ENCODE peak calls at places on chromosomes 13 and 19, in eight cellular contexts. M is tibial nerve, Z is left lung, E is fibroblast of lung, V is MM.1S, F is IMR-90, C is WERI-Rb-1, U is neuronal stem cell. Q is an unnamed sample.

GRCh38 chr19:38684862-38685665 is 37.6 kb downstream of the ACTN4 start:
- DNase-seq in M (no peak), U (no peak), C (peak; percentile 53), F (no peak), E (no peak), Z (no peak), V (no peak), Q (no peak)

GRCh38 chr19:54612428-54612827 is 17.9 kb upstream of the LILRB1 start:
- DNase-seq in Z (no peak), M (no peak), F (no peak), V (no peak), C (no peak), E (no peak), U (no peak), Q (no peak)

GRCh38 chr13:86881390-86881789 is 789.8 kb upstream of the SLITRK5 start:
- DNase-seq in E (no peak), V (no peak), M (no peak), Z (no peak), C (no peak), F (no peak), U (no peak), Q (no peak)

GRCh38 chr19:41813911-41814310 is 17.5 kb downstream of the CEACAM3 start:
- DNase-seq in E (no peak), Z (no peak), M (no peak), V (no peak), F (no peak), C (peak; percentile 66), U (no peak), Q (no peak)

GRCh38 chr19:46372901-46373572 is 26.1 kb downstream of the PPP5C start:
- DNase-seq in C (peak; percentile 33), F (no peak), V (no peak), Z (peak; percentile 69), M (no peak), U (peak; percentile 11), E (peak; percentile 63), Q (no peak)

GRCh38 chr19:28949535-28949934 is 263.4 kb downstream of the UQCRFS1 start:
- DNase-seq in M (no peak), E (no peak), F (no peak), V (no peak), U (no peak), C (no peak), Z (no peak), Q (no peak)

GRCh38 chr13:23715762-23716235 is 145.6 kb downstream of the TNFRSF19 start:
- DNase-seq in M (no peak), F (no peak), E (no peak), Z (peak; percentile 28), V (no peak), U (no peak), C (peak; percentile 90), Q (no peak)

GRCh38 chr19:6767357-6768235 is at the start of gene SH2D3A:
- DNase-seq in F (peak; percentile 15), C (peak; percentile 77), Z (peak; percentile 96), U (peak; percentile 57), V (peak; percentile 96), E (peak; percentile 11), M (no peak), Q (peak; percentile 92)

GRCh38 chr19:750640-751423 is at the start of gene MISP:
- DNase-seq in E (no peak), F (no peak), Z (peak; percentile 88), V (no peak), U (no peak), M (no peak), C (no peak), Q (no peak)

GRCh38 chr13:113091211-113091771 is 14.3 kb upstream of the F7 start:
- DNase-seq in E (no peak), Z (peak; percentile 61), F (no peak), V (no peak), C (no peak), U (no peak), M (no peak), Q (no peak)

GRCh38 chr19:55581145-55581827 is 638 bp upstream of the ZNF579 start:
- DNase-seq in F (no peak), C (no peak), V (no peak), U (no peak), M (no peak), E (no peak), Z (no peak), Q (no peak)

GRCh38 chr13:77325371-77325941 is 1.4 kb downstream of the MYCBP2 start:
- DNase-seq in F (no peak), V (peak; percentile 70), C (no peak), U (no peak), Z (no peak), E (peak; percentile 6), M (no peak), Q (no peak)

GRCh38 chr19:49851456-49852259 is 699 bp downstream of the PTOV1 start:
- DNase-seq in U (no peak), V (peak; percentile 28), C (peak; percentile 50), F (no peak), M (no peak), E (peak; percentile 55), Z (peak; percentile 83), Q (peak; percentile 23)

GRCh38 chr13:113863511-113864302 is at the start of gene GAS6:
- DNase-seq in U (peak; percentile 51), C (peak; percentile 82), E (peak; percentile 51), Z (peak; percentile 88), F (no peak), V (peak; percentile 69), M (no peak), Q (no peak)

GRCh38 chr19:48746738-48747575 is at the start of gene IZUMO1:
- DNase-seq in U (peak; percentile 83), E (peak; percentile 87), V (peak; percentile 23), Z (no peak), F (peak; percentile 90), C (peak; percentile 85), M (peak; percentile 33), Q (no peak)

DNA sequence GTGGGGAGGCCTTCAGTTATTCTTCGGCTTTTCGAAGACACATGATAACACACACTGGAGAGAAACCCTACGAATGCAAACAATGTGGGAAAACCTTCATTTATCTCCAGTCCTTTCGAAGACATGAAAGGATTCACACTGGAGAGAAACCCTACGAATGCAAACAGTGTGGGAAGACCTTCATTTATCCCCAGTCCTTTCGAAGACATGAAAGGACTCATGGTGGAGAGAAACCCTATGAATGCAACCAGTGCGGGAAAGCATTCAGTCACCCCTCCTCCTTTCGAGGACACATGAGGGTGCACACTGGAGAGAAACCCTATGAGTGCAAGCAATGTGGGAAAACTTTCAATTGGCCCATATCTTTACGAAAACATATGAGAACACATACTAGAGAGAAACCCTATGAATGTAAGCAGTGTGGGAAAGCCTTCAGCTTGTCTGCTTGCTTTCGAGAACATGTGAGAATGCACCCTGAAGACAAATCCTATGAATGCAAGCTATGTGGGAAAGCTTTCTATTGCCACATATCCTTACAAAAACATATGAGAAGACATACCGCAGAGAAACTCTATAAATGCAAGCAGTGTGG is 11.8 kb downstream of the ZNF555 start:
- DNase-seq in V (no peak), E (no peak), U (no peak), M (no peak), F (no peak), C (no peak), Z (no peak), Q (no peak)
- H3K27me3 ChIP-seq in V (no peaks in the 10 kb centered on the region), E (no peaks in the 10 kb centered on the region), U (no peaks in the 10 kb centered on the region), M (no peaks in the 10 kb centered on the region), F (no peaks in the 10 kb centered on the region), C (no peaks in the 10 kb centered on the region), Z (no peaks in the 10 kb centered on the region), Q (no peaks in the 10 kb centered on the region)

DNA sequence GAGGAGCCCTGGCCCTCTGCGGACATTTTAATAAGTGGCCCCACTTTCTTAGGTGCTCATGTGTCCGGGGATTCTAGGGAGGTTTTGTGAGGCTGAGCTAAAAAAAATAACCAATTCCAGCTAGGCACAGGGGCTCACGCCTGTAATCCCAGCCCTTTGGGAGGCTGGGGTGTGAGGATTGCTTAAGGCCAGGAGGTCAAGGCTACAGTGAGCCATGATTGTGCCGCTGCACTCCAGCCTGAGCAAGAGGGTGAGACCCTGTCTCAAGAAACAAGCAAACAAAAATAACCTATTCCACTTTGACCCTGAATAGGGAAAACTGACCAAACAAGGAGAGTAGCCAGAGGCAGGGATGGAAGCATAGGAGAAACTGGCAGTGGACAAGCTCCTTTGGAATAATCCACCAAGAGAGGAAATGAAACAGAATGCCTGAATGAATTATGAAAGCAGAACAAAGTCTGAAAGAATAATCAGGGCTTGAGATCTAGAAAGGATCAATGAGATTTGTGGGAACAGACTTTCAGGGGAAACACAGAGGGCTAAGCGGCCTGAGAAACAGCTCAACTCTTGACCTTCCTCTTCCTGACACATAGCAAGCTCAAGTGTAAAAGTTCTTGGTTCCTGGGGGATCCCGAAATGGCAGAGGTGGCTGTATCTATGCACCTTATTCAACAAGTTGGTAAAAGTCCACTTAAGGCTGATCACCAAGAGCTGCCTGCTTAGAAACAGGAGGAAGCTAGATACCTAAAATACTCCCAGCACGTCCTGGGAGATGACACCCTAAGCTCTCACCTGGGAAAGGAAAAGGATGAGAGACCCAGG is 30.1 kb upstream of the FFAR2 start:
- DNase-seq in U (no peak), M (no peak), C (no peak), E (no peak), F (no peak), Z (no peak), V (no peak), Q (no peak)
- H3K27me3 ChIP-seq in U (peaks cover 3% of the 10 kb centered on the region), M (no peaks in the 10 kb centered on the region), C (no peaks in the 10 kb centered on the region), E (peaks cover 5% of the 10 kb centered on the region), F (peaks cover 8% of the 10 kb centered on the region), Z (peaks cover 37% of the 10 kb centered on the region), V (no peaks in the 10 kb centered on the region), Q (peaks cover 20% of the 10 kb centered on the region)

GRCh38 chr19:13872339-13872694 is 4.6 kb upstream of the NANOS3 start:
- DNase-seq in V (no peak), C (no peak), M (no peak), Z (no peak), F (no peak), E (no peak), U (no peak), Q (no peak)

GRCh38 chr19:13873776-13874515 is 3.0 kb upstream of the NANOS3 start:
- DNase-seq in E (no peak), C (no peak), M (no peak), F (no peak), Z (no peak), U (no peak), V (no peak), Q (no peak)

GRCh38 chr19:13869324-13869723 is 7.6 kb upstream of the NANOS3 start:
- DNase-seq in Z (no peak), C (no peak), V (no peak), M (no peak), F (no peak), U (no peak), E (no peak), Q (no peak)

GRCh38 chr19:13875824-13876223 is 1.1 kb upstream of the NANOS3 start:
- DNase-seq in E (no peak), C (no peak), U (no peak), M (no peak), Z (no peak), F (no peak), V (no peak), Q (no peak)

GRCh38 chr19:13872695-13873389 is 4.1 kb upstream of the NANOS3 start:
- DNase-seq in C (no peak), Z (peak; percentile 83), M (no peak), E (no peak), F (no peak), V (no peak), U (peak; percentile 75), Q (no peak)
- H3K27me3 ChIP-seq in C (no peaks in the 10 kb centered on the region), Z (no peaks in the 10 kb centered on the region), M (no peaks in the 10 kb centered on the region), E (no peaks in the 10 kb centered on the region), F (no peaks in the 10 kb centered on the region), V (peaks cover 85% of the 10 kb centered on the region), U (peaks cover 16% of the 10 kb centered on the region), Q (peaks cover 3% of the 10 kb centered on the region)

DNA sequence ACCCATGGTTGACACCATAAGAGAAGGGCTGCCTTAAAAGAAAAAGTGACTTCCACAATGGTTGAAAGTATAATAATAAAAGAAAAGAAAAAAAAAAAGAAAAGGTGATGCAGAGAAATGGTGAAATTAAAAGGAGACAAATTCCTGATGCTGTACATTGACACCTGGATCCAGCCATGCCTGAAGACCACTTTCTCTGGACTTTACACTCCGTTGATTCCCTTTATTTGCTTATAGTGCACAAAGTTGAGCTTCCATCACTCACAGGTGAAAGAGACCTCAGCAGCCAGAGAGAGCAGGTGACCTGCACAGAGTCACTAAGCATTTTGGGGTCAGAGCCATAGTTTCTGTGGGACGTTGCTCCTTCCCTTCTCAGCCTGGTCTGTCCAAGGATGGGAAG is 12.2 kb upstream of the OR10H5 start:
- DNase-seq in E (no peak), V (no peak), M (no peak), Z (no peak), U (no peak), F (no peak), C (no peak), Q (no peak)
- H3K27me3 ChIP-seq in E (no peaks in the 10 kb centered on the region), V (peaks cover 34% of the 10 kb centered on the region), M (no peaks in the 10 kb centered on the region), Z (peaks cover 7% of the 10 kb centered on the region), U (no peaks in the 10 kb centered on the region), F (no peaks in the 10 kb centered on the region), C (peaks cover 35% of the 10 kb centered on the region), Q (peaks cover 28% of the 10 kb centered on the region)